ENCODE peak calls at places on chromosomes 2 and 18, in ten cellular contexts. W, O, P, R, I, T, D, Y, S and L are unnamed samples.

GRCh38 chr2:182621810-182622209 is 94.2 kb upstream of the DNAJC10 start:
- DNase-seq in W (no peak), O (no peak), P (no peak), R (no peak), I (no peak), T (no peak), D (no peak), Y (no peak), S (no peak), L (no peak)

GRCh38 chr2:145939949-145940348 is 1420.0 kb upstream of the ZEB2 start:
- DNase-seq in W (no peak), O (no peak), P (no peak), R (no peak), I (no peak), T (no peak), D (no peak), Y (no peak), S (no peak), L (no peak)

GRCh38 chr2:239818086-239818485 is 207.1 kb downstream of the NDUFA10 start:
- DNase-seq in W (peak; percentile 32), O (no peak), P (no peak), R (no peak), I (no peak), T (no peak), D (no peak), Y (no peak), S (no peak), L (no peak)

GRCh38 chr2:84450288-84451227 is 8.5 kb downstream of the SUCLG1 start:
- DNase-seq in W (no peak), O (no peak), P (no peak), R (no peak), I (no peak), T (no peak), D (no peak), Y (no peak), S (no peak), L (no peak)

GRCh38 chr2:37829202-37829601 is 95.9 kb upstream of the RMDN2 start:
- DNase-seq in W (no peak), O (no peak), P (no peak), R (no peak), I (peak; percentile 53), T (peak; percentile 27), D (no peak), Y (peak; percentile 21), S (peak; percentile 97), L (no peak)

GRCh38 chr2:127404466-127405251 is 13.6 kb upstream of the PROC start:
- DNase-seq in W (peak; percentile 54), O (no peak), P (no peak), R (no peak), I (no peak), T (no peak), D (no peak), Y (no peak), S (no peak), L (no peak)

GRCh38 chr2:58614259-58614658 is 373.1 kb upstream of the FANCL start:
- DNase-seq in W (no peak), O (no peak), P (no peak), R (peak; percentile 8), I (no peak), T (no peak), D (no peak), Y (no peak), S (no peak), L (no peak)

GRCh38 chr2:117979911-117980341 is 33.9 kb downstream of the CCDC93 start:
- DNase-seq in W (no peak), O (no peak), P (no peak), R (no peak), I (no peak), T (no peak), D (no peak), Y (no peak), S (no peak), L (no peak)

GRCh38 chr2:161161074-161161577 is 898 bp downstream of the TANK start:
- DNase-seq in W (no peak), O (no peak), P (no peak), R (no peak), I (no peak), T (no peak), D (no peak), Y (no peak), S (no peak), L (no peak)

GRCh38 chr2:200509227-200509607 is 651 bp downstream of the KCTD18 start:
- DNase-seq in W (no peak), O (no peak), P (peak; percentile 9), R (no peak), I (no peak), T (no peak), D (no peak), Y (no peak), S (no peak), L (no peak)

GRCh38 chr2:7053650-7054262 is 136.5 kb downstream of the RNF144A start:
- DNase-seq in W (no peak), O (no peak), P (no peak), R (no peak), I (no peak), T (no peak), D (no peak), Y (no peak), S (no peak), L (no peak)

GRCh38 chr2:106959975-106960632 is 74.1 kb upstream of the ST6GAL2 start:
- DNase-seq in W (no peak), O (no peak), P (no peak), R (no peak), I (no peak), T (no peak), D (no peak), Y (no peak), S (peak; percentile 49), L (no peak)

GRCh38 chr18:42196651-42197050 is 241.6 kb downstream of the PIK3C3 start:
- DNase-seq in W (no peak), O (no peak), P (no peak), R (no peak), I (no peak), T (no peak), D (no peak), Y (no peak), S (peak; percentile 75), L (no peak)

GRCh38 chr2:39411186-39411944 is 25.7 kb downstream of the MAP4K3 start:
- DNase-seq in W (no peak), O (no peak), P (no peak), R (no peak), I (no peak), T (no peak), D (no peak), Y (no peak), S (peak; percentile 97), L (no peak)

GRCh38 chr2:62803961-62804360 is 98.4 kb downstream of the EHBP1 start:
- DNase-seq in W (no peak), O (no peak), P (no peak), R (no peak), I (no peak), T (no peak), D (no peak), Y (no peak), S (peak; percentile 51), L (no peak)

GRCh38 chr18:74066018-74066417 is 81.6 kb downstream of the FBXO15 start:
- DNase-seq in W (no peak), O (no peak), P (no peak), R (no peak), I (no peak), T (no peak), D (no peak), Y (no peak), S (no peak), L (no peak)
- TF ChIP-seq CTCF in W (no peak), O (no peak), P (no peak), R (no peak), I (no peak), T (no peak), D (no peak), Y (no peak), S (no peak), L (no peak)

DNA sequence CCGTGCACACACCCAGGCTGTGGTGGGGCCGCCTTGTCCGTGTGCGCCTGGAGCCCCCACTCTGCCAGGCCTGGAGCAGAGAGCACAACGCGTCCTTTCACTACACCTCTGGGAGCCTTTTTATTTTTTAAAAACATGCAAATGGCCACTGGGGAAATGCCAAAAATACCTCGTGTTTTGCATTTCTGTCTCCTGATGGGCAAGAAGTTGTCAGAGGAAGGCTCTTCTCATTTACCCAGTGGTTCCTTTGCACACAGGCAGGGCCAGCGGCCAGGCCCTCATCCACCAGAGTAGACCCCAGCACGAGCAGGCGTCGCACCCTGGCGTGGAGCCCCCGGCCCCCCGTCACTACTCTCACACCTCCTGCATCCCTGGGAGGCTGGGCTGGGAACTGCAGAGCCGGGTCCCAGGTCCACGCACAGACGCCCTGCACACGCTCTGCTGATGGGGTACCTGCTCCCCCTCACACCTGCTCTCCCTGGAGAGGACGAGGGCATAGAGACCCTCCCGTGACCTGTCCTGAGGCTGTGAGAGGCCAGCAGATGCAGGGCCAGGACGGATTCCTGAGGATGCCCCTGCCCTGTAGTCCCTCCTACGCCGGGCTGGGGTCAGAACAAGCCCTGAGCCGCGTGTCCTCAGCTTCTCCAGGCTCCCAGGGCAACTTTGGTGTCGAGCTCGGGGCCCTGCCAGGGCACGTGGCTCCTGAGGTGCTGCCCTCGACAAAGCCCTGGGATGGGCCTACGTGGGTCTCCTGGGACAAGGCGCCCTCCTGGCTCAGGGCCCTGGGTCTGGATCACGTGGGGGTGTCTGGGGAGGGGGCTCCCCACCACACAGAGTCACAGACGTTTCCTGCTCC is 64.9 kb downstream of the NFATC1 start:
- DNase-seq in W (no peak), O (no peak), P (no peak), R (no peak), I (no peak), T (no peak), D (no peak), Y (no peak), S (peak; percentile 25), L (no peak)
- H3K36me3 ChIP-seq in W (peaks cover 15% of the 10 kb centered on the region), O (peaks cover 12% of the 10 kb centered on the region), P (no peaks in the 10 kb centered on the region), R (no peaks in the 10 kb centered on the region), I (peaks cover 18% of the 10 kb centered on the region), T (no peaks in the 10 kb centered on the region), D (peaks cover 7% of the 10 kb centered on the region), Y (no peaks in the 10 kb centered on the region), S (no peaks in the 10 kb centered on the region), L (no peaks in the 10 kb centered on the region)

GRCh38 chr2:230425377-230425776 is 9.4 kb downstream of the SP100 start:
- DNase-seq in W (no peak), O (no peak), P (no peak), R (no peak), I (no peak), T (no peak), D (no peak), Y (no peak), S (no peak), L (no peak)
- H3K4me1 ChIP-seq in W (peaks cover 25% of the 10 kb centered on the region), O (peaks cover 66% of the 10 kb centered on the region), P (no peaks in the 10 kb centered on the region), R (peaks cover 10% of the 10 kb centered on the region), I (peaks cover 16% of the 10 kb centered on the region), T (peaks cover 5% of the 10 kb centered on the region), D (peaks cover 62% of the 10 kb centered on the region), Y (no peaks in the 10 kb centered on the region), S (peaks cover 3% of the 10 kb centered on the region), L (peaks cover 19% of the 10 kb centered on the region)

GRCh38 chr2:219010873-219011272 is 17.7 kb upstream of the CRYBA2 start:
- DNase-seq in W (no peak), O (no peak), P (no peak), R (no peak), I (no peak), T (no peak), D (no peak), Y (no peak), S (no peak), L (no peak)

GRCh38 chr2:219009294-219009693 is 16.1 kb upstream of the CRYBA2 start:
- DNase-seq in W (no peak), O (no peak), P (no peak), R (no peak), I (no peak), T (no peak), D (no peak), Y (no peak), S (no peak), L (no peak)

GRCh38 chr2:219010162-219010756 is 17.0 kb upstream of the CRYBA2 start:
- DNase-seq in W (no peak), O (no peak), P (peak; percentile 40), R (no peak), I (no peak), T (no peak), D (no peak), Y (no peak), S (no peak), L (no peak)
- TF ChIP-seq CTCF in W (no peak), O (peak; percentile 22), P (peak; percentile 22), R (peak; percentile 58), I (no peak), T (no peak), D (peak; percentile 19), Y (no peak), S (no peak), L (peak; percentile 49)